ENCODE peak calls at places on chromosome 20, in ten cellular contexts. O, Y, K, A, I, G, X, J, D and U are unnamed samples.

GRCh38 chr20:38935285-38935684 is 9.1 kb downstream of the FAM83D start:
- DNase-seq in I (no peak), X (no peak), A (peak), D (no peak), K (no peak), Y (peak), O (peak), G (peak), J (peak), U (no peak)

GRCh38 chr20:25483431-25484132 is 76.1 kb downstream of the GINS1 start:
- DNase-seq in O (no peak), A (no peak), Y (no peak), K (no peak), X (no peak), G (no peak), D (no peak), I (no peak), J (no peak), U (no peak)

GRCh38 chr20:5078399-5078958 is 41.3 kb downstream of the PCNA start:
- DNase-seq in K (no peak), I (peak), Y (peak), J (peak), O (peak), A (peak), D (peak), G (no peak), X (peak), U (no peak)

GRCh38 chr20:41166201-41167117 is 29.1 kb downstream of the PLCG1 start:
- DNase-seq in K (no peak), O (no peak), D (no peak), A (no peak), I (no peak), G (no peak), X (no peak), J (no peak), Y (no peak), U (no peak)

GRCh38 chr20:47464380-47465101 is 37.1 kb upstream of the NCOA3 start:
- DNase-seq in X (no peak), D (peak), J (peak), I (no peak), G (no peak), A (peak), O (peak), K (peak), Y (peak), U (no peak)

GRCh38 chr20:19932170-19932667 is 84.9 kb upstream of the NAA20 start:
- DNase-seq in O (peak), K (no peak), Y (peak), A (no peak), G (no peak), I (no peak), X (no peak), J (peak), D (peak), U (no peak)

GRCh38 chr20:62351469-62352401 is 15.4 kb downstream of the LAMA5 start:
- DNase-seq in K (no peak), I (no peak), X (no peak), J (no peak), A (no peak), D (no peak), O (no peak), Y (no peak), G (no peak), U (no peak)

GRCh38 chr20:44054849-44055248 is 132.1 kb downstream of the JPH2 start:
- DNase-seq in O (no peak), K (no peak), D (no peak), X (no peak), A (no peak), G (no peak), J (no peak), I (no peak), Y (no peak), U (no peak)

GRCh38 chr20:19047040-19047950 is 165.1 kb upstream of the SLC24A3 start:
- DNase-seq in O (peak), K (no peak), J (peak), A (peak), X (no peak), D (no peak), I (no peak), G (no peak), Y (peak), U (no peak)

GRCh38 chr20:5080384-5080877 is 39.3 kb downstream of the PCNA start:
- DNase-seq in X (peak), G (no peak), K (no peak), I (peak), O (peak), Y (peak), J (no peak), A (no peak), D (peak), U (no peak)

GRCh38 chr20:60361761-60362410 is 403.7 kb downstream of the CDH26 start:
- DNase-seq in D (no peak), X (no peak), G (peak), O (no peak), Y (no peak), J (no peak), A (no peak), K (no peak), I (no peak), U (no peak)

GRCh38 chr20:58906894-58907293 is 54.4 kb downstream of the GNAS start:
- DNase-seq in O (peak), I (no peak), G (no peak), K (no peak), Y (peak), X (peak), J (peak), A (peak), D (peak), U (no peak)

GRCh38 chr20:53642196-53643030 is 48.8 kb upstream of the ZNF217 start:
- DNase-seq in G (peak), O (peak), A (peak), J (peak), Y (peak), I (no peak), D (peak), K (peak), X (peak), U (no peak)

GRCh38 chr20:34689486-34689885 is 12.6 kb upstream of the PIGU start:
- DNase-seq in D (no peak), J (no peak), G (no peak), K (no peak), I (no peak), X (no peak), O (peak), Y (no peak), A (peak), U (no peak)

GRCh38 chr20:11891827-11892521 is 25.7 kb upstream of the BTBD3 start:
- DNase-seq in I (peak), Y (peak), J (peak), D (peak), A (peak), O (peak), X (peak), K (peak), G (peak), U (peak)

GRCh38 chr20:63488331-63489251 is 10.3 kb downstream of the EEF1A2 start:
- DNase-seq in K (no peak), J (no peak), Y (no peak), D (no peak), A (no peak), G (peak), X (no peak), I (no peak), O (no peak), U (no peak)

GRCh38 chr20:32945710-32946221 is 58.5 kb downstream of the SUN5 start:
- DNase-seq in D (peak), G (peak), K (peak), J (peak), O (peak), I (no peak), X (no peak), A (peak), Y (peak), U (peak)

GRCh38 chr20:47761478-47762047 is 23.7 kb downstream of the SULF2 start:
- DNase-seq in O (no peak), K (no peak), D (no peak), J (no peak), X (peak), Y (no peak), I (no peak), A (no peak), G (peak), U (peak)

GRCh38 chr20:48875914-48876240 is 45.6 kb upstream of the ARFGEF2 start:
- DNase-seq in A (no peak), G (no peak), I (no peak), D (peak), O (peak), X (no peak), K (no peak), J (peak), Y (no peak), U (no peak)

GRCh38 chr20:50372770-50373088 is 137.5 kb upstream of the PTPN1 start:
- DNase-seq in K (no peak), A (peak), O (no peak), J (peak), I (no peak), D (no peak), Y (peak), X (no peak), G (peak), U (no peak)

GRCh38 chr20:59831024-59831900 is 102.2 kb downstream of the SYCP2 start:
- DNase-seq in D (no peak), G (peak), O (no peak), I (peak), A (peak), K (no peak), J (peak), X (no peak), Y (no peak), U (no peak)

GRCh38 chr20:30602424-30602823 is 655.0 kb upstream of the DEFB115 start:
- DNase-seq in I (no peak), O (no peak), K (no peak), A (no peak), G (no peak), D (no peak), J (no peak), X (no peak), Y (no peak), U (no peak)

GRCh38 chr20:33670715-33671499 is 3.3 kb downstream of the NECAB3 start:
- DNase-seq in G (no peak), K (no peak), O (no peak), I (no peak), X (peak), A (no peak), Y (no peak), J (no peak), D (no peak), U (no peak)

GRCh38 chr20:46580613-46581012 is 30.2 kb upstream of the OCSTAMP start:
- DNase-seq in Y (no peak), X (no peak), A (no peak), O (no peak), J (peak), G (peak), D (no peak), K (no peak), I (no peak), U (no peak)

GRCh38 chr20:63223826-63224207 is 7.9 kb upstream of the YTHDF1 start:
- DNase-seq in K (no peak), O (no peak), J (no peak), A (no peak), Y (no peak), I (no peak), X (no peak), G (no peak), D (no peak), U (no peak)

GRCh38 chr20:49583669-49584417 is 15.9 kb upstream of the PTGIS start:
- DNase-seq in Y (peak), O (peak), X (no peak), A (peak), J (peak), D (peak), K (no peak), G (no peak), I (no peak), U (no peak)

GRCh38 chr20:47432251-47433210 is 69.2 kb upstream of the NCOA3 start:
- DNase-seq in J (peak), X (no peak), G (no peak), Y (peak), A (peak), D (peak), O (peak), K (peak), I (no peak), U (no peak)

GRCh38 chr20:35200255-35200654 is 26.2 kb upstream of the MMP24 start:
- DNase-seq in Y (peak), J (peak), D (peak), I (no peak), O (peak), A (peak), X (no peak), K (no peak), G (no peak), U (no peak)

GRCh38 chr20:48945840-48946514 is 24.5 kb downstream of the ARFGEF2 start:
- DNase-seq in I (no peak), G (peak), O (peak), K (peak), J (peak), A (peak), Y (peak), D (no peak), X (no peak), U (no peak)

GRCh38 chr20:62210496-62210855 is 9.6 kb downstream of the HRH3 start:
- DNase-seq in G (no peak), J (no peak), A (no peak), O (no peak), Y (no peak), D (no peak), I (no peak), K (no peak), X (no peak), U (no peak)

GRCh38 chr20:49595811-49596545 is 28.0 kb upstream of the PTGIS start:
- DNase-seq in X (no peak), Y (no peak), D (peak), J (no peak), K (no peak), O (peak), I (no peak), G (no peak), A (no peak), U (no peak)

GRCh38 chr20:31602779-31603441 is 2.2 kb upstream of the ID1 start:
- DNase-seq in Y (peak), J (peak), A (peak), O (peak), K (peak), D (peak), G (no peak), X (peak), I (peak), U (no peak)
- H3K4me2 ChIP-seq in Y (no peak), J (peak), A (peak), O (peak), K (peak), D (peak), G (no peak), X (peak), I (peak), U (no peak)

GRCh38 chr20:2692036-2692885 is at the start of gene EBF4:
- DNase-seq in J (peak), O (peak), Y (peak), D (peak), A (no peak), K (no peak), X (peak), I (no peak), G (peak), U (no peak)
- H3K9ac ChIP-seq in J (no peak), O (no peak), Y (no peak), D (no peak), A (no peak), K (peak), X (no peak), I (no peak), G (peak), U (peak)

GRCh38 chr20:10714236-10714975 is 40.6 kb upstream of the JAG1 start:
- DNase-seq in I (no peak), X (no peak), Y (peak), D (peak), A (no peak), G (no peak), J (peak), K (no peak), O (no peak), U (no peak)
- H3K4me3 ChIP-seq in I (no peak), X (no peak), Y (no peak), D (no peak), A (no peak), G (no peak), J (no peak), K (no peak), O (no peak), U (no peak)

GRCh38 chr20:57404419-57405072 is 13.3 kb downstream of the RBM38 start:
- DNase-seq in I (no peak), K (no peak), G (no peak), X (no peak), J (no peak), O (no peak), A (no peak), Y (no peak), D (no peak), U (no peak)
- H3K4me2 ChIP-seq in I (no peak), K (no peak), G (no peak), X (no peak), J (no peak), O (no peak), A (no peak), Y (no peak), D (no peak), U (no peak)

DNA sequence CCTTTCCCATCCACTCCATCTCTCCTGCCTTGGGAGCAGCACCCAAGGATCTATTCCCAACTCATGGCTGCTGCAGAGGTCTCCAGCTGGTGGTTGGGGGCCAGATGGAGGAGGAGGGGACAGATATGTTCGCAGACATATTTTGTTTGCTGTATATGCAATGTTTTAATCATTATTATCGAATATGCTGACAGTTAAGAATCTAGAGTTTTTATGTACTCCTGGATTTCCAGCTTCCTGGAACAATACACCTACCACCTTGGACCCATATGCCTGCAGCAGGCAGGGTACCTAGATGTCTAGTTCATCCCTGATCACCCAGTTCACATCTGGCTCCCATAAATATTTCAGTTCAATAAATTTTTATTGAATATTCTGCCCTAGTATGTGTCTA is 9.0 kb downstream of the FAM110A start:
- DNase-seq in G (no peak), I (no peak), X (no peak), Y (no peak), K (no peak), A (no peak), J (no peak), O (no peak), D (no peak), U (no peak)
- H3K9ac ChIP-seq in G (peak), I (no peak), X (no peak), Y (no peak), K (peak), A (no peak), J (no peak), O (no peak), D (no peak), U (no peak)

GRCh38 chr20:45372646-45373352 is 5.3 kb downstream of the TP53TG5 start:
- DNase-seq in I (no peak), J (no peak), K (no peak), D (no peak), X (no peak), G (peak), O (peak), Y (no peak), A (no peak), U (no peak)
- H3K4me3 ChIP-seq in I (no peak), J (no peak), K (no peak), D (no peak), X (no peak), G (no peak), O (peak), Y (no peak), A (no peak), U (no peak)

DNA sequence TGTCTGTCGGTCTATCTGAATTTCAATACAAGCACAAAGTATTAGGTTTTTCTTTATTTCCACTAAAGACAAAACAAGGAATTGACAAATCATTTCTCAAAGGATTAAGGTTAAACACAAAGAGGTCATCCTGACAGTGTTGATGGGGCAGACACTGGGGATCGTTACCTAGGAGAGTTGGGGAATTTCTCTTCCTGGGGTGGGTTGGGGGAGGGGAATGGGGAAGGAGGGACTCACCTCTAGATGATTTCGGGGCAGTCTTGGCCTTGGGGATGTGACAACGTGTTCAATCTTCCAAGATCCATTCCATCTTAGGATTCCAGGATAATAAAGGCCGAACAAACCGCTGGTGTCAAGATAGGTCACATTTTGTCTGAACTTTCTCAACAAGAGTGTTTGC is 35.4 kb upstream of the FOXA2 start:
- DNase-seq in O (no peak), Y (no peak), J (no peak), A (no peak), X (no peak), G (no peak), D (no peak), I (no peak), K (no peak), U (no peak)
- H3K4me2 ChIP-seq in O (no peak), Y (no peak), J (no peak), A (no peak), X (no peak), G (no peak), D (no peak), I (no peak), K (no peak), U (no peak)

GRCh38 chr20:1163653-1164052 is 21.1 kb downstream of the TMEM74B start:
- DNase-seq in I (no peak), O (no peak), J (no peak), G (no peak), A (no peak), K (no peak), X (peak), Y (peak), D (no peak), U (no peak)

GRCh38 chr20:1165521-1165920 is 19.3 kb downstream of the TMEM74B start:
- DNase-seq in K (no peak), G (no peak), Y (no peak), A (no peak), O (no peak), I (no peak), X (no peak), J (no peak), D (no peak), U (no peak)

GRCh38 chr20:1165941-1166340 is 18.8 kb downstream of the TMEM74B start:
- DNase-seq in I (no peak), O (no peak), D (no peak), A (no peak), J (no peak), Y (no peak), K (no peak), X (no peak), G (no peak), U (no peak)

GRCh38 chr20:1163105-1163504 is 21.7 kb downstream of the TMEM74B start:
- DNase-seq in G (no peak), K (no peak), I (no peak), D (no peak), J (no peak), Y (no peak), O (no peak), X (peak), A (no peak), U (no peak)

DNA sequence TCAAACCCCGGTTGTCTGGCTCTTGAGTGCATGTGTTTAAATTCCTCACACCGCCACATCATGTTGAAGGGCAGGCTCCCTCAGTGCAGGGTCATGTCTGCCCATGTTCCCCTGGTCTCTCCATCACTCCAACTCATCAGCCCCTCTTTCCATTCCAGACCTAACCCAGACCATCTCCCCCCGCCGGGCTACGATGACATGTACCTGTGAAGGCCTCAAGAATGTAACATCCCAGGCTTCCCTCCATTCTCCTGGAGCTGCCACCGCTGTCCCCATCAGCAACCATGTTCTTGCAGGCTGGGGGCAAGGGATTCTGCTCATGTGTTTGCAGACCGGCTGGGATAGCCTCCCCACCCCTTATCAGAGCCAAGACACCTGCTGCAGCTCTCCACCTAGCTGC is 19.9 kb downstream of the TMEM74B start:
- DNase-seq in Y (no peak), D (no peak), K (no peak), A (no peak), O (no peak), I (no peak), J (no peak), X (no peak), G (no peak), U (no peak)
- H3K9ac ChIP-seq in Y (peak), D (no peak), K (no peak), A (no peak), O (no peak), I (no peak), J (no peak), X (no peak), G (no peak), U (no peak)

DNA sequence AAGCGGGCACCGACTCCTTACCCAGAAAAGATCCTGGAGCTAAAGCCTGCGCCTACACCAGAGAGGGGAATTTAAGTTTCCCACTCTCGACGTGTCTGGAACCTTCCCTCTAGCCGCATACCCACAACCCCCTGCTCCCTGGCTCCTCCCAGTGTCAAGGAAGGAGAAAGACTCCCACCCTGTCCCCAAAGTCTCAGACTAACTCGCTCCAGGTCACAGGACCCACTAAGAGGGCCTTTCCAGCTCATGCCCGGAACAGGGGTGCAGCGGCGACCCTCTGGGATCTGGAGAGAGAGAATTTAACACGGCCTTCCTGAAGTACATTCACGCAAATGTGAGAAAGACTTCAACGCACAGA is 3.9 kb downstream of the LINC00237 start:
- DNase-seq in K (no peak), D (no peak), G (peak), Y (no peak), O (no peak), I (no peak), X (no peak), A (no peak), J (no peak), U (no peak)
- H3K4me3 ChIP-seq in K (no peak), D (no peak), G (peak), Y (peak), O (no peak), I (no peak), X (no peak), A (no peak), J (no peak), U (no peak)